ENCODE peak calls at places on chromosome 20, in six cellular contexts. Y is IMR-90, A is mesenchymal stem cell, Z is neuronal stem cell, S is mesendoderm, M is H1. I is an unnamed sample.

GRCh38 chr20:9214676-9215075 is 145.8 kb downstream of the PLCB4 start:
- DNase-seq in Y (peak; percentile 95), S (no peak), Z (no peak), M (no peak), A (peak; percentile 93), I (no peak)

GRCh38 chr20:820328-820953 is 13.1 kb upstream of the FAM110A start:
- DNase-seq in S (no peak), Z (no peak), Y (no peak), A (no peak), M (no peak), I (no peak)

GRCh38 chr20:53763707-53764415 is 170.2 kb upstream of the ZNF217 start:
- DNase-seq in S (peak; percentile 79), A (peak; percentile 82), Z (no peak), M (peak; percentile 36), Y (peak; percentile 58), I (no peak)

GRCh38 chr20:3813758-3814581 is 6.4 kb upstream of the AP5S1 start:
- DNase-seq in M (no peak), Y (no peak), S (no peak), Z (no peak), A (no peak), I (no peak)

GRCh38 chr20:461254-462198 is 807 bp downstream of the TBC1D20 start:
- DNase-seq in S (peak; percentile 60), Z (peak; percentile 42), M (no peak), A (peak; percentile 73), Y (peak; percentile 42), I (peak; percentile 57)

GRCh38 chr20:23078994-23079364 is 7.1 kb downstream of the CD93 start:
- DNase-seq in Y (no peak), A (no peak), Z (no peak), M (peak; percentile 19), S (peak; percentile 34), I (no peak)

GRCh38 chr20:45036044-45036755 is 64.7 kb downstream of the KCNS1 start:
- DNase-seq in Y (peak; percentile 80), S (no peak), Z (no peak), M (no peak), A (peak; percentile 75), I (peak; percentile 70)

GRCh38 chr20:57756213-57756612 is 46.4 kb upstream of the PMEPA1 start:
- DNase-seq in M (no peak), S (no peak), A (no peak), Y (no peak), Z (no peak), I (no peak)

GRCh38 chr20:3661060-3661820 is 2.0 kb downstream of the GFRA4 start:
- DNase-seq in A (no peak), Y (no peak), Z (no peak), S (no peak), M (no peak), I (no peak)

GRCh38 chr20:46111028-46111835 is 6.9 kb upstream of the CD40 start:
- DNase-seq in Y (no peak), S (no peak), Z (no peak), A (peak; percentile 52), M (no peak), I (peak; percentile 35)

GRCh38 chr20:60172306-60172984 is 214.2 kb downstream of the CDH26 start:
- DNase-seq in M (no peak), Z (no peak), A (no peak), Y (no peak), S (no peak), I (no peak)

GRCh38 chr20:54794874-54795273 is 319.5 kb downstream of the DOK5 start:
- DNase-seq in Y (no peak), S (no peak), M (no peak), A (no peak), Z (no peak), I (no peak)

GRCh38 chr20:25246182-25246943 is 1.5 kb upstream of the PYGB start:
- DNase-seq in S (no peak), Y (no peak), M (no peak), A (no peak), Z (no peak), I (no peak)

GRCh38 chr20:15236812-15237211 is 899.4 kb upstream of the FLRT3 start:
- DNase-seq in Z (peak; percentile 14), M (peak; percentile 33), S (peak; percentile 90), A (peak; percentile 60), Y (peak; percentile 5), I (peak; percentile 68)

GRCh38 chr20:24147961-24148360 is 159.4 kb upstream of the GGTLC1 start:
- DNase-seq in Z (no peak), Y (no peak), S (no peak), A (no peak), M (no peak), I (no peak)

GRCh38 chr20:14521436-14521835 is 184.0 kb upstream of the FLRT3 start:
- DNase-seq in Y (peak; percentile 41), S (no peak), Z (no peak), A (peak; percentile 26), M (no peak), I (no peak)

GRCh38 chr20:44001667-44002596 is 87.3 kb downstream of the TOX2 start:
- DNase-seq in Z (no peak), S (no peak), Y (no peak), M (no peak), A (no peak), I (no peak)

GRCh38 chr20:2470432-2471193 is at the start of gene SNRPB:
- DNase-seq in Z (peak; percentile 94), A (peak; percentile 99), M (peak; percentile 96), S (peak; percentile 99), Y (peak; percentile 99), I (peak; percentile 99)
- H3K4ac ChIP-seq in Z (no peak within 1 kb of the TSS), A (peak within 1 kb of the TSS; percentile 99), M (peak within 1 kb of the TSS; percentile 90), S (peak within 1 kb of the TSS; percentile 97), Y (peak within 1 kb of the TSS; percentile 87), I (peak within 1 kb of the TSS; percentile 85)

DNA sequence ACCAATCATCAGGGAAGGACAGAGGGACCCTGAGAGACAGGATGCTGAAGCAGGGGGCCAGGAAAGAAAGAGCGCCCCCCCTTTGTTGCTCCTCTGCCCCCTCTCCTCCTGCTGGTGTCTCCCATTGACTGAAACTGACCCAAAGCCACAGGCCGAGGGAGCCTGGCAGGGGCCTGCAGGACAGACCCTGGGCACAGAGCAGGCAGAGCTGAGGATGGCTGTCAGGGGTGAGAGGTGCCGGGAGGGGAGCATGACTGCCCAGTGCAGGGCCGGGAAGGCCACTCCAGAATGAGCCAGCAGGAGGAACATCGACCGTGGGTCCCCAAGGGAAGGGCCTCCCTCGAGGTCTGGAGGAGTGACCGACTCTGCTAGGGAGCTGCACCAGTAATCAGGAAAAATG is 427.8 kb downstream of the PREX1 start:
- DNase-seq in Z (no peak), A (no peak), S (no peak), Y (no peak), M (no peak), I (no peak)
- H3K4me1 ChIP-seq in Z (peaks cover 21% of the 10 kb centered on the region), A (peaks cover 34% of the 10 kb centered on the region), S (no peaks in the 10 kb centered on the region), Y (no peaks in the 10 kb centered on the region), M (no peaks in the 10 kb centered on the region), I (peaks cover 5% of the 10 kb centered on the region)

GRCh38 chr20:63741354-63741675 is 1.7 kb downstream of the SLC2A4RG start:
- DNase-seq in A (no peak), Z (no peak), M (no peak), Y (no peak), S (no peak), I (no peak)
- H3K4me3 ChIP-seq in A (peak overlapping the region; percentile 86), Z (no peak overlapping the region), M (no peak overlapping the region), Y (peak overlapping the region; percentile 16), S (no peak overlapping the region), I (no peak overlapping the region)

DNA sequence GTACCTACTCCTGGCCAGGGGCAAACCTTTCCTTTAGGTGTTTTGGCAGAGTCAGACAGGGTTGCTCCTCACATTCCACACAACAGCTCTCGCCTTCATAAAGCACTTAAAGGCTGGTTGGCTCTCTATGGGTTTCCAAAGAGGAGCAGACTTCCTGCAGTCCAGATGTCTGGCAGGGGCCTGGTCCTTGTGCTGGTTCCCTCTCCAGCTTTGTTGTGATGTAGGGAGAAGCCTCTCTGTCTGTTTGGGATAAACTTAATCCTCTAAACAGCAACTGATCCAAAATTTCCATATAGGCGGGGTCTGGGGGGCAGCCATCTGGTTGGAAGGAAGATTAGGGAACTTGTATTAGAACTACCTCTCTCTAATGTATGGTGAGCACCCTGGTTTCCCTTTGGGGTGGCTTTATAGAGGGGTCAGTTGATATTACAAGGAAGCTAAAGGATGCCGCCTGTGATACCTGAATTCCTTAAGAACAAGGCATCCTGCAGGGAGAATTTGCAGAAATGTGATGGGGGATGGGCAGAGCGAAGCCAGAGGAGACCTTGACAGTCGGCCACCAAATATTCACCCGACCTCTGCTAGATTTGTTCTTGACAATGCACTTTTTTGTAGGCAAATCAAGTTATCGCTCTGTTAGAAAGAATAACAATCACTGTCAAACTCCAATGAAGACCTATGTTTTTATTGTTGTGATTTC is 93.8 kb upstream of the RALGAPA2 start:
- DNase-seq in S (peak; percentile 67), Y (no peak), Z (no peak), M (no peak), A (no peak), I (no peak)
- H3K4ac ChIP-seq in S (no peak overlapping the region), Y (no peak overlapping the region), Z (no peak overlapping the region), M (no peak overlapping the region), A (no peak overlapping the region), I (no peak overlapping the region)

GRCh38 chr20:50053790-50054547 is 59.0 kb downstream of the UBE2V1 start:
- DNase-seq in Y (no peak), M (no peak), A (no peak), Z (no peak), S (no peak), I (no peak)

GRCh38 chr20:50052952-50053789 is 59.8 kb downstream of the UBE2V1 start:
- DNase-seq in Y (no peak), S (no peak), M (no peak), Z (no peak), A (no peak), I (no peak)

GRCh38 chr20:50056408-50056926 is 56.5 kb downstream of the UBE2V1 start:
- DNase-seq in Y (no peak), Z (no peak), A (no peak), M (no peak), S (no peak), I (peak; percentile 98)

GRCh38 chr20:50055524-50056083 is 57.3 kb downstream of the UBE2V1 start:
- DNase-seq in A (no peak), S (no peak), M (no peak), Z (no peak), Y (no peak), I (peak; percentile 73)

GRCh38 chr20:50054626-50055511 is 58.1 kb downstream of the UBE2V1 start:
- DNase-seq in A (no peak), Z (no peak), S (no peak), M (no peak), Y (peak; percentile 41), I (peak; percentile 66)
- H3K4me1 ChIP-seq in A (peaks cover 23% of the 10 kb centered on the region), Z (peaks cover 7% of the 10 kb centered on the region), S (no peaks in the 10 kb centered on the region), M (peaks cover 2% of the 10 kb centered on the region), Y (peaks cover 8% of the 10 kb centered on the region), I (peaks cover 40% of the 10 kb centered on the region)

GRCh38 chr20:19890358-19891117 is 126.6 kb upstream of the NAA20 start:
- DNase-seq in S (no peak), Z (no peak), Y (no peak), M (no peak), A (no peak), I (no peak)
- H3K4me3 ChIP-seq in S (no peak overlapping the region), Z (no peak overlapping the region), Y (no peak overlapping the region), M (no peak overlapping the region), A (peak overlapping the region; percentile 76), I (no peak overlapping the region)

DNA sequence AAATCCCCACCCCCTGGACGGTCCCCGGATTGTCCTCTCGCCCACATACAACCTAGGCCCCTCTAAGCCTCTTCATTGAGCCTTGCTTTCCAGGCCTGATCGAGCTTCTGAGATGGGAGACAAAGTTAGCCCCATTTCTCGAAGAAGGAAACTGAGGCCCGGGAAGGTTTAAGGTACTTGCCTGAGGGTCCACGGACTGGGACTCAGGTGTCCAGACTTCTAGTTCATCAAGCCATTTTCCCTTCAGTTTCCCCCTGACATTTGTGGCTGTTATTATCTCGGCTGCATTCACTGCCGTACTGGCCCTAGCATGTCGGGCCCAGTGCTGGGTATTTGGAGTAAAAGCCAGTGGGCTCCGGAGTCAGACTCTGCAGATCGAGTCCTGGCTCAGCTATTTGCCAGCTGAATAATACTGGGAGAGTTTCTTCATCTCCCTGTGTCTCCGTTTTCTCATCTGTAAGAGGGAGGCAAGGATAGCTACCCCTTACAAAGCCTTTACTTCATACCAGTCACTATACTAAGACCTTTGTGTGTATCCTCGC is 633 bp downstream of the RPRD1B start:
- DNase-seq in Z (no peak), A (no peak), S (no peak), Y (no peak), M (no peak), I (no peak)
- H3K4ac ChIP-seq in Z (no peak overlapping the region), A (peak overlapping the region; percentile 62), S (peak overlapping the region; percentile 29), Y (peak overlapping the region; percentile 90), M (no peak overlapping the region), I (peak overlapping the region; percentile 99)

I was measured in trophoblast cell.